ENCODE peak calls at places on chromosomes 5 and 9, in nine cellular contexts. One of them, this sample, is unnamed.

GRCh38 chr9:110143969-110144545 is 63.9 kb downstream of the C9orf152 start:
- DNase-seq in upper lobe of right lung: no peak
- DNase-seq in neural progenitor cell: no peak
- DNase-seq in PC-3: no peak
- DNase-seq in HCT116: no peak
- DNase-seq in A549: no peak
- DNase-seq in DND-41: no peak
- DNase-seq in cardiac fibroblast: no peak
- DNase-seq in WERI-Rb-1: no peak
- DNase-seq in this sample: no peak

GRCh38 chr5:29897916-29898315 is 1295.6 kb upstream of the CDH6 start:
- DNase-seq in A549: no peak
- DNase-seq in HCT116: no peak
- DNase-seq in upper lobe of right lung: no peak
- DNase-seq in WERI-Rb-1: no peak
- DNase-seq in neural progenitor cell: peak; percentile 83
- DNase-seq in cardiac fibroblast: no peak
- DNase-seq in PC-3: no peak
- DNase-seq in DND-41: no peak
- DNase-seq in this sample: no peak

GRCh38 chr5:83927140-83927733 is 206.6 kb upstream of the HAPLN1 start:
- DNase-seq in neural progenitor cell: peak; percentile 82
- DNase-seq in cardiac fibroblast: peak; percentile 80
- DNase-seq in upper lobe of right lung: peak; percentile 65
- DNase-seq in HCT116: peak; percentile 57
- DNase-seq in PC-3: peak; percentile 79
- DNase-seq in WERI-Rb-1: peak; percentile 80
- DNase-seq in DND-41: peak; percentile 47
- DNase-seq in A549: peak; percentile 16
- DNase-seq in this sample: peak; percentile 22

GRCh38 chr5:176631383-176631970 is 1.0 kb downstream of the EIF4E1B start:
- DNase-seq in HCT116: no peak
- DNase-seq in upper lobe of right lung: no peak
- DNase-seq in neural progenitor cell: no peak
- DNase-seq in A549: no peak
- DNase-seq in PC-3: no peak
- DNase-seq in cardiac fibroblast: no peak
- DNase-seq in WERI-Rb-1: no peak
- DNase-seq in DND-41: no peak
- DNase-seq in this sample: no peak

GRCh38 chr5:64811050-64811640 is 42.4 kb downstream of the CWC27 start:
- DNase-seq in WERI-Rb-1: no peak
- DNase-seq in DND-41: peak; percentile 9
- DNase-seq in cardiac fibroblast: peak; percentile 85
- DNase-seq in PC-3: peak; percentile 48
- DNase-seq in A549: peak; percentile 17
- DNase-seq in neural progenitor cell: peak; percentile 60
- DNase-seq in HCT116: peak; percentile 37
- DNase-seq in upper lobe of right lung: no peak
- DNase-seq in this sample: peak; percentile 26

GRCh38 chr5:129096382-129096991 is 1.9 kb downstream of the ISOC1 start:
- DNase-seq in cardiac fibroblast: peak; percentile 33
- DNase-seq in WERI-Rb-1: no peak
- DNase-seq in HCT116: no peak
- DNase-seq in neural progenitor cell: no peak
- DNase-seq in A549: peak; percentile 6
- DNase-seq in DND-41: no peak
- DNase-seq in PC-3: peak; percentile 31
- DNase-seq in upper lobe of right lung: no peak
- DNase-seq in this sample: no peak

GRCh38 chr9:32589083-32589713 is 16.2 kb upstream of the NDUFB6 start:
- DNase-seq in neural progenitor cell: peak; percentile 57
- DNase-seq in upper lobe of right lung: no peak
- DNase-seq in DND-41: no peak
- DNase-seq in PC-3: peak; percentile 68
- DNase-seq in cardiac fibroblast: peak; percentile 74
- DNase-seq in A549: peak; percentile 53
- DNase-seq in HCT116: peak; percentile 38
- DNase-seq in WERI-Rb-1: no peak
- DNase-seq in this sample: peak; percentile 9

GRCh38 chr5:16809816-16810502 is 126.1 kb downstream of the MYO10 start:
- DNase-seq in cardiac fibroblast: peak; percentile 86
- DNase-seq in PC-3: no peak
- DNase-seq in DND-41: no peak
- DNase-seq in HCT116: no peak
- DNase-seq in A549: no peak
- DNase-seq in upper lobe of right lung: no peak
- DNase-seq in WERI-Rb-1: no peak
- DNase-seq in neural progenitor cell: peak; percentile 43
- DNase-seq in this sample: no peak

GRCh38 chr9:131667576-131667975 is 72.3 kb downstream of the RAPGEF1 start:
- DNase-seq in cardiac fibroblast: no peak
- DNase-seq in neural progenitor cell: no peak
- DNase-seq in upper lobe of right lung: no peak
- DNase-seq in WERI-Rb-1: no peak
- DNase-seq in DND-41: no peak
- DNase-seq in HCT116: no peak
- DNase-seq in A549: no peak
- DNase-seq in PC-3: no peak
- DNase-seq in this sample: no peak

GRCh38 chr9:128026255-128027165 is 40.6 kb downstream of the NAIF1 start:
- DNase-seq in WERI-Rb-1: no peak
- DNase-seq in DND-41: peak; percentile 73
- DNase-seq in A549: no peak
- DNase-seq in HCT116: no peak
- DNase-seq in upper lobe of right lung: no peak
- DNase-seq in PC-3: no peak
- DNase-seq in neural progenitor cell: no peak
- DNase-seq in cardiac fibroblast: peak; percentile 53
- DNase-seq in this sample: no peak

GRCh38 chr9:31393240-31393639 is 991.2 kb upstream of the ACO1 start:
- DNase-seq in A549: no peak
- DNase-seq in neural progenitor cell: no peak
- DNase-seq in PC-3: no peak
- DNase-seq in DND-41: no peak
- DNase-seq in WERI-Rb-1: no peak
- DNase-seq in cardiac fibroblast: peak; percentile 4
- DNase-seq in HCT116: no peak
- DNase-seq in upper lobe of right lung: no peak
- DNase-seq in this sample: no peak

GRCh38 chr5:171953860-171954701 is 52.4 kb downstream of the FBXW11 start:
- DNase-seq in upper lobe of right lung: no peak
- DNase-seq in HCT116: peak; percentile 54
- DNase-seq in WERI-Rb-1: no peak
- DNase-seq in cardiac fibroblast: peak; percentile 35
- DNase-seq in DND-41: no peak
- DNase-seq in PC-3: peak; percentile 87
- DNase-seq in A549: no peak
- DNase-seq in neural progenitor cell: no peak
- DNase-seq in this sample: no peak
- H3K4me3 ChIP-seq in upper lobe of right lung: no peak overlapping the region
- H3K4me3 ChIP-seq in HCT116: peak overlapping the region; percentile 30
- H3K4me3 ChIP-seq in WERI-Rb-1: no peak overlapping the region
- H3K4me3 ChIP-seq in cardiac fibroblast: no peak overlapping the region
- H3K4me3 ChIP-seq in DND-41: no peak overlapping the region
- H3K4me3 ChIP-seq in PC-3: peak overlapping the region; percentile 8
- H3K4me3 ChIP-seq in A549: peak overlapping the region; percentile 1
- H3K4me3 ChIP-seq in neural progenitor cell: no peak overlapping the region
- H3K4me3 ChIP-seq in this sample: no peak overlapping the region

GRCh38 chr5:141272906-141273305 is 27.7 kb downstream of the PCDHB15 start:
- DNase-seq in A549: no peak
- DNase-seq in neural progenitor cell: no peak
- DNase-seq in HCT116: no peak
- DNase-seq in upper lobe of right lung: no peak
- DNase-seq in PC-3: no peak
- DNase-seq in cardiac fibroblast: no peak
- DNase-seq in WERI-Rb-1: peak; percentile 41
- DNase-seq in DND-41: peak; percentile 5
- DNase-seq in this sample: no peak
- TF ChIP-seq CTCF in A549: no peak
- TF ChIP-seq CTCF in neural progenitor cell: peak; percentile 24
- TF ChIP-seq CTCF in HCT116: no peak
- TF ChIP-seq CTCF in upper lobe of right lung: no peak
- TF ChIP-seq CTCF in PC-3: peak; percentile 17
- TF ChIP-seq CTCF in cardiac fibroblast: no peak
- TF ChIP-seq CTCF in WERI-Rb-1: peak; percentile 60
- TF ChIP-seq CTCF in DND-41: peak; percentile 24
- TF ChIP-seq CTCF in this sample: no peak

GRCh38 chr5:60699549-60700346 is at the start of gene DEPDC1B:
- DNase-seq in A549: peak; percentile 79
- DNase-seq in PC-3: peak; percentile 79
- DNase-seq in WERI-Rb-1: peak; percentile 93
- DNase-seq in HCT116: peak; percentile 76
- DNase-seq in neural progenitor cell: peak; percentile 95
- DNase-seq in cardiac fibroblast: peak; percentile 91
- DNase-seq in DND-41: peak; percentile 90
- DNase-seq in upper lobe of right lung: peak; percentile 94
- DNase-seq in this sample: peak; percentile 62

GRCh38 chr5:60701317-60701988 is 1.5 kb upstream of the DEPDC1B start:
- DNase-seq in DND-41: peak; percentile 7
- DNase-seq in HCT116: no peak
- DNase-seq in upper lobe of right lung: no peak
- DNase-seq in WERI-Rb-1: no peak
- DNase-seq in cardiac fibroblast: no peak
- DNase-seq in A549: no peak
- DNase-seq in neural progenitor cell: no peak
- DNase-seq in PC-3: no peak
- DNase-seq in this sample: no peak

GRCh38 chr5:60700347-60700815 is 415 bp upstream of the DEPDC1B start:
- DNase-seq in PC-3: no peak
- DNase-seq in WERI-Rb-1: no peak
- DNase-seq in neural progenitor cell: no peak
- DNase-seq in HCT116: no peak
- DNase-seq in upper lobe of right lung: no peak
- DNase-seq in cardiac fibroblast: peak; percentile 12
- DNase-seq in A549: no peak
- DNase-seq in DND-41: no peak
- DNase-seq in this sample: no peak

GRCh38 chr5:60703944-60704343 is 4.0 kb upstream of the DEPDC1B start:
- DNase-seq in A549: no peak
- DNase-seq in neural progenitor cell: no peak
- DNase-seq in WERI-Rb-1: no peak
- DNase-seq in PC-3: peak; percentile 80
- DNase-seq in HCT116: no peak
- DNase-seq in DND-41: no peak
- DNase-seq in cardiac fibroblast: no peak
- DNase-seq in upper lobe of right lung: no peak
- DNase-seq in this sample: no peak

GRCh38 chr5:60698316-60698715 is 1.6 kb downstream of the DEPDC1B start:
- DNase-seq in cardiac fibroblast: no peak
- DNase-seq in HCT116: no peak
- DNase-seq in PC-3: no peak
- DNase-seq in DND-41: no peak
- DNase-seq in WERI-Rb-1: no peak
- DNase-seq in upper lobe of right lung: no peak
- DNase-seq in neural progenitor cell: no peak
- DNase-seq in A549: no peak
- DNase-seq in this sample: no peak
- H3K4me3 ChIP-seq in cardiac fibroblast: no peak overlapping the region
- H3K4me3 ChIP-seq in HCT116: peak overlapping the region; percentile 93
- H3K4me3 ChIP-seq in PC-3: no peak overlapping the region
- H3K4me3 ChIP-seq in DND-41: peak overlapping the region; percentile 42
- H3K4me3 ChIP-seq in WERI-Rb-1: no peak overlapping the region
- H3K4me3 ChIP-seq in upper lobe of right lung: no peak overlapping the region
- H3K4me3 ChIP-seq in neural progenitor cell: peak overlapping the region; percentile 81
- H3K4me3 ChIP-seq in A549: no peak overlapping the region
- H3K4me3 ChIP-seq in this sample: peak overlapping the region; percentile 78

DNA sequence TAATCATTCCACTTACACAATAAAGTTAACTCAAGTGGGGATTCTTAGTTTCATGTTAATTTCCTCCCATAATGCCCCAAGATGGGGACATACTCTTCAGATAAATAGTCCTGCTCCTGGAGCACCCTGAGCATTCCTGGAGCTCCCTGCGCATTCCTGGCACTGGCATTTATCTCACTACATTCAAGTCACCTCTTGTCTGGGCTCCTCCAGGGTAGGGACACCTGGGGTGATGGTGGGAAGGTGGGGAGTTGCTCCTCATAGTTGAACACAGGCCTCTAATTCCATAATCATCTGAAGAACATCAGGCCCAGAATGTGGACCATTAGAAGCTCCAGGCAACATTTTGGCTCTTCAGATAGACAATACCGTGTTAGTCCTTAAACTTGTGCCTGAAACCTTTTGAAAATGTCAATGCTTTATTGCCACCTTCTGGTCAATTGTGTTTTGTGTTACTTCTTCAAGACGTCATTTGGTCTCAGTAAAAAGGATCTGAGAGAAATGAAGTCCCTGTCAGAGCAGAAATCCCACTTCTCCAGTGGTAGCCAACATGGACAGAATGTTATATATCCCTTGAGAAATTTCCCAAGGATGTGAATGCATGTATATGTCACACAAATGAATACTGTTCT is 14.2 kb upstream of the AGGF1 start:
- DNase-seq in DND-41: no peak
- DNase-seq in PC-3: peak; percentile 62
- DNase-seq in cardiac fibroblast: peak; percentile 83
- DNase-seq in neural progenitor cell: peak; percentile 45
- DNase-seq in A549: no peak
- DNase-seq in upper lobe of right lung: no peak
- DNase-seq in HCT116: peak; percentile 57
- DNase-seq in WERI-Rb-1: no peak
- DNase-seq in this sample: peak; percentile 52
- TF ChIP-seq CTCF in DND-41: peak; percentile 14
- TF ChIP-seq CTCF in PC-3: peak; percentile 64
- TF ChIP-seq CTCF in cardiac fibroblast: peak; percentile 30
- TF ChIP-seq CTCF in neural progenitor cell: peak; percentile 56
- TF ChIP-seq CTCF in A549: peak; percentile 64
- TF ChIP-seq CTCF in upper lobe of right lung: peak; percentile 26
- TF ChIP-seq CTCF in HCT116: peak; percentile 77
- TF ChIP-seq CTCF in WERI-Rb-1: peak; percentile 27
- TF ChIP-seq CTCF in this sample: peak; percentile 25